ENCODE peak calls at places on chromosomes 11 and 22, in four cellular contexts. One of them, this sample, is unnamed.

GRCh38 chr11:68963779-68964178 is 17.0 kb downstream of the MRGPRD start:
- DNase-seq in K562: no peak
- DNase-seq in H1: no peak
- DNase-seq in HepG2: no peak
- DNase-seq in this sample: no peak

GRCh38 chr11:112727341-112727841 is 233.8 kb upstream of the NCAM1 start:
- DNase-seq in K562: no peak
- DNase-seq in H1: no peak
- DNase-seq in HepG2: no peak
- DNase-seq in this sample: no peak

GRCh38 chr11:68146704-68147474 is 25.7 kb upstream of the CHKA start:
- DNase-seq in K562: peak
- DNase-seq in H1: no peak
- DNase-seq in HepG2: peak
- DNase-seq in this sample: no peak

GRCh38 chr11:63766501-63767270 is 1.9 kb downstream of the ZFTA start:
- DNase-seq in K562: no peak
- DNase-seq in H1: no peak
- DNase-seq in HepG2: peak
- DNase-seq in this sample: no peak

GRCh38 chr22:44192098-44192810 is 11.5 kb downstream of the PARVG start:
- DNase-seq in K562: peak
- DNase-seq in H1: peak
- DNase-seq in HepG2: no peak
- DNase-seq in this sample: no peak

GRCh38 chr11:62004473-62004872 is 37.0 kb upstream of the FTH1 start:
- DNase-seq in K562: no peak
- DNase-seq in H1: no peak
- DNase-seq in HepG2: no peak
- DNase-seq in this sample: peak

GRCh38 chr11:34564406-34564805 is 50.8 kb upstream of the ELF5 start:
- DNase-seq in K562: no peak
- DNase-seq in H1: no peak
- DNase-seq in HepG2: no peak
- DNase-seq in this sample: no peak

GRCh38 chr11:112249871-112250590 is 10.6 kb downstream of the PLET1 start:
- DNase-seq in K562: no peak
- DNase-seq in H1: no peak
- DNase-seq in HepG2: no peak
- DNase-seq in this sample: no peak

GRCh38 chr11:69310934-69311766 is 17.2 kb downstream of the MYEOV start:
- DNase-seq in K562: no peak
- DNase-seq in H1: no peak
- DNase-seq in HepG2: no peak
- DNase-seq in this sample: peak

GRCh38 chr11:88337342-88338222 is at the start of gene CTSC:
- DNase-seq in K562: peak
- DNase-seq in H1: peak
- DNase-seq in HepG2: peak
- DNase-seq in this sample: no peak
- TF ChIP-seq EP300 in K562: peak
- TF ChIP-seq EP300 in H1: no peak
- TF ChIP-seq EP300 in HepG2: no peak
- TF ChIP-seq EP300 in this sample: no peak

DNA sequence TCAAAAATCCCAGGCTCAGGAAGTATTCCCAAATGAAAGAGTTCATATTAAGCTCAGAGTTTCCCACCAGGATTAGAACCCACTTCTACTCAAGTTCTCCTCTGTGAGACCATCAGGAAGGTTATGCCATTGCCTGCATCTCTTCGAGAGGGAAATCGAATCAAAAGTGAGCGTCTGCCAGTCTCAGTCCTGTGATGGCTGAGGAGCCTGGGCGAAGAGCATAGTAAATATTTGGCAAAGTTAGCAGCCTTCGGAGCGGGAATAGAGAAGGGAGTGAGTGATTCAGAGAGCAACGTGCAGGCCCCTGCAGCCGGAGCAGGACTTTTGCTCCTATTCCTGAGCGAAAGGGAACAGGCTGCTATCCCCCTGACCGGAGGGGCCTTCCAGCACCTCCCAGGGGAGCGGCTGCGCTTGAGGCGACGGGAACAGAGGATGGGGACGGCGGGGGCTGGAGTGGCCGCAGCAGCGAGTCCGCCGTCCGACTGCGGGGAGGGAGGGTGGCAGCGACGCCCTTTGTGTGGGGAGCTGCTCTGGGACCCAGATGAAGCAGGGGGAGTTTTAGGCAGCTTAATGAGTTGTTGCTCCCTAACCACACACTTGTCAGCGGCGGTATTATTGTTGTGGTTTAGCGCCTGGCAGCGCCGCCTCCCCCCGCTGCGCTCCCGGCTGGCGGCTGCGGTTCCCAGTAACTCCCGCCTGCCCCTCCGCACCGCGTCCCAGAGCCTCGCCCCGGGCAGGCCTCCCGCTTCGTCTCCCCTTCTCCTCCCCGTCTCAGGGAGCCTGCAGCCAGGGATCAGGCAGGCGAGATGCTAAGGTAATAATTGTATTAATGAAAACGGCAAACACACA is 21.7 kb upstream of the NRGN start:
- DNase-seq in K562: no peak
- DNase-seq in H1: peak
- DNase-seq in HepG2: peak
- DNase-seq in this sample: no peak
- TF ChIP-seq CBX5 in K562: no peak
- TF ChIP-seq CBX5 in H1: no peak
- TF ChIP-seq CBX5 in HepG2: no peak
- TF ChIP-seq CBX5 in this sample: no peak

GRCh38 chr11:3077174-3077839 is 20.1 kb upstream of the CARS1 start:
- DNase-seq in K562: no peak
- DNase-seq in H1: no peak
- DNase-seq in HepG2: peak
- DNase-seq in this sample: no peak

GRCh38 chr11:3069425-3069824 is 12.2 kb upstream of the CARS1 start:
- DNase-seq in K562: no peak
- DNase-seq in H1: no peak
- DNase-seq in HepG2: no peak
- DNase-seq in this sample: no peak

GRCh38 chr11:3074912-3075589 is 17.8 kb upstream of the CARS1 start:
- DNase-seq in K562: no peak
- DNase-seq in H1: no peak
- DNase-seq in HepG2: no peak
- DNase-seq in this sample: no peak

GRCh38 chr11:3077846-3078440 is 20.7 kb upstream of the CARS1 start:
- DNase-seq in K562: no peak
- DNase-seq in H1: no peak
- DNase-seq in HepG2: no peak
- DNase-seq in this sample: no peak

GRCh38 chr11:3073029-3073435 is 15.8 kb upstream of the CARS1 start:
- DNase-seq in K562: no peak
- DNase-seq in H1: no peak
- DNase-seq in HepG2: no peak
- DNase-seq in this sample: no peak
- TF ChIP-seq EP300 in K562: no peak
- TF ChIP-seq EP300 in H1: no peak
- TF ChIP-seq EP300 in HepG2: no peak
- TF ChIP-seq EP300 in this sample: no peak

GRCh38 chr11:37504925-37505324 is 906.9 kb upstream of the RAG2 start:
- DNase-seq in K562: no peak
- DNase-seq in H1: no peak
- DNase-seq in HepG2: no peak
- DNase-seq in this sample: no peak
- TF ChIP-seq CBX5 in K562: no peak
- TF ChIP-seq CBX5 in H1: no peak
- TF ChIP-seq CBX5 in HepG2: no peak
- TF ChIP-seq CBX5 in this sample: no peak

DNA sequence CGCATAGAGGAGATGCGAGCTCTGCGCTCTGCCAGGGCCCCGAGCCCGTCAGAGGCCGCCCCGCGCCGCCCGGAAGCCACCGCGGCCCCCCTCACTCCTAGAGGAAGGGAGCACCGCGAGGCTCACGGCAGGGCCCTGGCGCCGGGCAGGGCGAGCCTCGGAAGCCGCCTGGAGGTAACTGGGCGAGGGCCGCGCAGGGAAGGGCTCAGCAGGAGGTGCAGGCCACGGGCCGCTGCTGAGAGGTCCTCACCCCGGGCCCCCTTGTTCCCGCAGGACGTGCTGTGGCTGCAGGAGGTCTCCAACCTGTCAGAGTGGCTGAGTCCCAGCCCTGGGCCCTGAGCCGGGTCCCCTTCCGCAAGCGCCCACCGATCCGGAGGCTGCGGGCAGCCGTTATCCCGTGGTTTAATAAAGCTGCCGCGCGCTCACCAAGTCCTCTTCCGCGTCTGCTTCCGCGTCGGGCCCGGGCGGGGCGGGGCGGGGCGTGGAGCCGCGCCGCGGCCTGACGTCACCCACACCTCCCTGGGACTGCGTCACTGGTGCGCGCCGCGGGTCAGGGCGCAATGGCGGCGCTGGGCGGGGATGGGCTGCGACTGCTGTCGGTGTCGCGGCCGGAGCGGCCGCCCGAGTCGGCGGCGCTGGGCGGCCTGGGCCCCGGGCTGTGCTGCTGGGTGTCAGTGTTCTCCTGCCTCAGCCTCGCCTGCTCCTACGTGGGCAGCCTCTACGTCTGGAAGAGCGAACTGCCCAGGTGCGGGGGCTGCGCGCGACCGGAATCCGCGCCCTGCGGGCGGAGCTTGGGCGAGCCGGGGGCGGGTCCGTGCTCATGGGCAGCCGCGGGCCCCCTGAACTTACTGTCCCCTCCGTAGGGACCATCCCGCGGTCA is at the start of gene RCE1:
- DNase-seq in K562: peak
- DNase-seq in H1: peak
- DNase-seq in HepG2: peak
- DNase-seq in this sample: peak
- TF ChIP-seq EP300 in K562: no peak
- TF ChIP-seq EP300 in H1: no peak
- TF ChIP-seq EP300 in HepG2: no peak
- TF ChIP-seq EP300 in this sample: no peak

GRCh38 chr11:13207665-13208594 is 69.7 kb upstream of the BMAL1 start:
- DNase-seq in K562: peak
- DNase-seq in H1: peak
- DNase-seq in HepG2: peak
- DNase-seq in this sample: no peak
- TF ChIP-seq CBX5 in K562: no peak
- TF ChIP-seq CBX5 in H1: no peak
- TF ChIP-seq CBX5 in HepG2: no peak
- TF ChIP-seq CBX5 in this sample: no peak

GRCh38 chr11:72102631-72102945 is 509 bp downstream of the LAMTOR1 start:
- DNase-seq in K562: no peak
- DNase-seq in H1: no peak
- DNase-seq in HepG2: no peak
- DNase-seq in this sample: no peak

GRCh38 chr11:72103754-72104167 is 664 bp upstream of the LAMTOR1 start:
- DNase-seq in K562: no peak
- DNase-seq in H1: no peak
- DNase-seq in HepG2: no peak
- DNase-seq in this sample: no peak

GRCh38 chr11:72100462-72100861 is 2.6 kb downstream of the LAMTOR1 start:
- DNase-seq in K562: peak
- DNase-seq in H1: no peak
- DNase-seq in HepG2: no peak
- DNase-seq in this sample: no peak

GRCh38 chr11:72102162-72102561 is 935 bp downstream of the LAMTOR1 start:
- DNase-seq in K562: no peak
- DNase-seq in H1: no peak
- DNase-seq in HepG2: no peak
- DNase-seq in this sample: no peak

GRCh38 chr11:72102946-72103753 is at the start of gene LAMTOR1:
- DNase-seq in K562: peak
- DNase-seq in H1: peak
- DNase-seq in HepG2: peak
- DNase-seq in this sample: peak
- TF ChIP-seq EP300 in K562: no peak
- TF ChIP-seq EP300 in H1: no peak
- TF ChIP-seq EP300 in HepG2: peak
- TF ChIP-seq EP300 in this sample: peak

GRCh38 chr11:6022954-6023353 is 7.6 kb downstream of the OR56A1 start:
- DNase-seq in K562: peak
- DNase-seq in H1: no peak
- DNase-seq in HepG2: peak
- DNase-seq in this sample: peak
- TF ChIP-seq CBX5 in K562: no peak
- TF ChIP-seq CBX5 in H1: no peak
- TF ChIP-seq CBX5 in HepG2: no peak
- TF ChIP-seq CBX5 in this sample: no peak

This sample was measured in GM12878.